ENCODE peak calls at places on chromosome 5, in four cellular contexts. Z, W, L and J are unnamed samples.

GRCh38 chr5:67425514-67425913 is 228.9 kb upstream of the CD180 start:
- DNase-seq in Z (no peak), W (no peak), L (no peak), J (no peak)

GRCh38 chr5:125410501-125411162 is 664.2 kb upstream of the ZNF608 start:
- DNase-seq in Z (no peak), W (no peak), L (no peak), J (no peak)

GRCh38 chr5:44299394-44299793 is 89.8 kb downstream of the FGF10 start:
- DNase-seq in Z (no peak), W (no peak), L (no peak), J (no peak)

GRCh38 chr5:20694121-20694520 is 706.1 kb upstream of the CDH18 start:
- DNase-seq in Z (no peak), W (no peak), L (no peak), J (no peak)

GRCh38 chr5:134041570-134042411 is 37.0 kb upstream of the VDAC1 start:
- DNase-seq in Z (no peak), W (no peak), L (no peak), J (no peak)

GRCh38 chr5:11797132-11797531 is 107.1 kb downstream of the CTNND2 start:
- DNase-seq in Z (no peak), W (no peak), L (no peak), J (no peak)

GRCh38 chr5:137300411-137301240 is 198.5 kb downstream of the SPOCK1 start:
- DNase-seq in Z (no peak), W (no peak), L (peak; percentile 20), J (no peak)

GRCh38 chr5:76305264-76305663 is 97.8 kb upstream of the IQGAP2 start:
- DNase-seq in Z (no peak), W (no peak), L (no peak), J (no peak)

GRCh38 chr5:124474821-124475220 is 271.6 kb downstream of the ZNF608 start:
- DNase-seq in Z (no peak), W (no peak), L (no peak), J (no peak)